ENCODE peak calls at places on chromosomes 5 and 9, in five cellular contexts. One of them, this sample, is unnamed.

GRCh38 chr5:149872351-149873040 is 72.1 kb downstream of the PDE6A start:
- DNase-seq in HCT116: no peak
- DNase-seq in IMR-90: no peak
- DNase-seq in astrocyte of the cerebellum: no peak
- DNase-seq in lower lobe of right lung: no peak
- DNase-seq in this sample: no peak

GRCh38 chr9:29640507-29640906 is 2067.2 kb upstream of the C9orf72 start:
- DNase-seq in IMR-90: no peak
- DNase-seq in HCT116: no peak
- DNase-seq in lower lobe of right lung: no peak
- DNase-seq in astrocyte of the cerebellum: no peak
- DNase-seq in this sample: no peak

GRCh38 chr5:14208071-14209021 is 65.2 kb downstream of the TRIO start:
- DNase-seq in astrocyte of the cerebellum: no peak
- DNase-seq in HCT116: no peak
- DNase-seq in IMR-90: peak
- DNase-seq in lower lobe of right lung: no peak
- DNase-seq in this sample: peak

GRCh38 chr5:90747175-90747574 is 188.6 kb downstream of the ADGRV1 start:
- DNase-seq in IMR-90: no peak
- DNase-seq in lower lobe of right lung: no peak
- DNase-seq in HCT116: peak
- DNase-seq in astrocyte of the cerebellum: peak
- DNase-seq in this sample: no peak

GRCh38 chr9:122059214-122059978 is 33.7 kb downstream of the TTLL11 start:
- DNase-seq in HCT116: no peak
- DNase-seq in astrocyte of the cerebellum: no peak
- DNase-seq in IMR-90: no peak
- DNase-seq in lower lobe of right lung: no peak
- DNase-seq in this sample: no peak

GRCh38 chr9:108551030-108551964 is 304.5 kb downstream of the ACTL7B start:
- DNase-seq in lower lobe of right lung: no peak
- DNase-seq in astrocyte of the cerebellum: peak
- DNase-seq in HCT116: peak
- DNase-seq in IMR-90: peak
- DNase-seq in this sample: peak

GRCh38 chr5:174680901-174681565 is 43.3 kb upstream of the MSX2 start:
- DNase-seq in astrocyte of the cerebellum: no peak
- DNase-seq in HCT116: no peak
- DNase-seq in lower lobe of right lung: no peak
- DNase-seq in IMR-90: no peak
- DNase-seq in this sample: no peak

GRCh38 chr5:146206257-146206656 is 2.9 kb downstream of the RBM27 start:
- DNase-seq in astrocyte of the cerebellum: no peak
- DNase-seq in lower lobe of right lung: no peak
- DNase-seq in IMR-90: no peak
- DNase-seq in HCT116: no peak
- DNase-seq in this sample: no peak

GRCh38 chr9:27528886-27529315 is 713 bp downstream of the MOB3B start:
- DNase-seq in lower lobe of right lung: peak
- DNase-seq in astrocyte of the cerebellum: no peak
- DNase-seq in IMR-90: no peak
- DNase-seq in HCT116: no peak
- DNase-seq in this sample: peak

GRCh38 chr5:132622608-132623007 is 35.4 kb upstream of the IL13 start:
- DNase-seq in lower lobe of right lung: no peak
- DNase-seq in astrocyte of the cerebellum: no peak
- DNase-seq in IMR-90: no peak
- DNase-seq in HCT116: no peak
- DNase-seq in this sample: no peak

GRCh38 chr5:117494208-117494607 is 919.6 kb upstream of the SEMA6A start:
- DNase-seq in lower lobe of right lung: no peak
- DNase-seq in HCT116: no peak
- DNase-seq in IMR-90: no peak
- DNase-seq in astrocyte of the cerebellum: no peak
- DNase-seq in this sample: no peak

GRCh38 chr9:91037511-91038482 is 236.2 kb downstream of the SYK start:
- DNase-seq in HCT116: peak
- DNase-seq in IMR-90: peak
- DNase-seq in astrocyte of the cerebellum: peak
- DNase-seq in lower lobe of right lung: peak
- DNase-seq in this sample: peak

GRCh38 chr5:154858251-154858971 is at the start of gene CNOT8:
- DNase-seq in lower lobe of right lung: peak
- DNase-seq in HCT116: peak
- DNase-seq in IMR-90: peak
- DNase-seq in astrocyte of the cerebellum: peak
- DNase-seq in this sample: peak
- H3K4me3 ChIP-seq in lower lobe of right lung: peak
- H3K4me3 ChIP-seq in HCT116: peak
- H3K4me3 ChIP-seq in IMR-90: peak
- H3K4me3 ChIP-seq in astrocyte of the cerebellum: peak
- H3K4me3 ChIP-seq in this sample: peak

GRCh38 chr5:125412561-125413535 is 666.4 kb upstream of the ZNF608 start:
- DNase-seq in astrocyte of the cerebellum: peak
- DNase-seq in HCT116: no peak
- DNase-seq in IMR-90: peak
- DNase-seq in lower lobe of right lung: peak
- DNase-seq in this sample: peak

GRCh38 chr5:125409496-125410351 is 663.3 kb upstream of the ZNF608 start:
- DNase-seq in IMR-90: peak
- DNase-seq in lower lobe of right lung: no peak
- DNase-seq in HCT116: no peak
- DNase-seq in astrocyte of the cerebellum: no peak
- DNase-seq in this sample: peak

GRCh38 chr5:125412051-125412560 is 665.7 kb upstream of the ZNF608 start:
- DNase-seq in IMR-90: no peak
- DNase-seq in HCT116: no peak
- DNase-seq in lower lobe of right lung: no peak
- DNase-seq in astrocyte of the cerebellum: no peak
- DNase-seq in this sample: peak

GRCh38 chr5:125410501-125411162 is 664.2 kb upstream of the ZNF608 start:
- DNase-seq in lower lobe of right lung: no peak
- DNase-seq in IMR-90: peak
- DNase-seq in astrocyte of the cerebellum: no peak
- DNase-seq in HCT116: no peak
- DNase-seq in this sample: peak

GRCh38 chr5:125411163-125412050 is 665.0 kb upstream of the ZNF608 start:
- DNase-seq in HCT116: no peak
- DNase-seq in astrocyte of the cerebellum: no peak
- DNase-seq in IMR-90: peak
- DNase-seq in lower lobe of right lung: no peak
- DNase-seq in this sample: peak
- H3K4me3 ChIP-seq in HCT116: no peak
- H3K4me3 ChIP-seq in astrocyte of the cerebellum: no peak
- H3K4me3 ChIP-seq in IMR-90: no peak
- H3K4me3 ChIP-seq in lower lobe of right lung: peak
- H3K4me3 ChIP-seq in this sample: no peak

DNA sequence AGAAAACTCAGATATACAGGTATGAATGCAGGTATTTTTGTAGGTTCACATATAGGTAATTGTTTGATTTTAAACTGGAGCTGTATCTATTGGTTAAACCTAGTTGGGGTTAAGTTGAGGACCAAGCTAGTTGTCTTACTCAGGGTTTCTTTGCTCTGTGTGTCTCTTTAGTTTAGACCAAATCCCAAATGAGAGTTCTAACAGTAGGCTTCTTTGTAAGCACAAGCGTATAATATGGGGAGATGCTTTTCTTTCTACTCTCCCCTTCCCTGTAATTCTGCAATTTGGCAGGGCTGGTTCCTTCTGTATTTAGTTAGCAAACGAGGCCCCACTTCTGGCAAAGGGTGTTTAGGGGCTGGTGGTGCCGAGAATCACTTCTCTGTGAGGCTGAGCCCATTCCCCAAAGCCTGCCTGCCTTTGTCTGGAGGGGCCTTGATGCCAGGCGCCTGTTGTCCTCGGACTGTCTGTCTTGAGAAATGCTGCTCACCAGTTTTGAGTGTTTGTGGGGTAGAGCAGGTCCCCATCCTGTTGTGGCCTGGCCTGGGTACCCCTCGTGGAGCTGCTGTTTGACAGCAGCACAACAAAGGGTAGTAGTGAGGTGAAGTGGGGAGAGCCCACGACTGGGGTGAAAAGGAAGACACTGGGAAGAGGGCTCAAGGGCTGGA is 259.3 kb downstream of the FANCC start:
- DNase-seq in HCT116: no peak
- DNase-seq in astrocyte of the cerebellum: no peak
- DNase-seq in lower lobe of right lung: no peak
- DNase-seq in IMR-90: no peak
- DNase-seq in this sample: no peak
- H3K4me3 ChIP-seq in HCT116: no peak
- H3K4me3 ChIP-seq in astrocyte of the cerebellum: no peak
- H3K4me3 ChIP-seq in lower lobe of right lung: peak
- H3K4me3 ChIP-seq in IMR-90: no peak
- H3K4me3 ChIP-seq in this sample: no peak

DNA sequence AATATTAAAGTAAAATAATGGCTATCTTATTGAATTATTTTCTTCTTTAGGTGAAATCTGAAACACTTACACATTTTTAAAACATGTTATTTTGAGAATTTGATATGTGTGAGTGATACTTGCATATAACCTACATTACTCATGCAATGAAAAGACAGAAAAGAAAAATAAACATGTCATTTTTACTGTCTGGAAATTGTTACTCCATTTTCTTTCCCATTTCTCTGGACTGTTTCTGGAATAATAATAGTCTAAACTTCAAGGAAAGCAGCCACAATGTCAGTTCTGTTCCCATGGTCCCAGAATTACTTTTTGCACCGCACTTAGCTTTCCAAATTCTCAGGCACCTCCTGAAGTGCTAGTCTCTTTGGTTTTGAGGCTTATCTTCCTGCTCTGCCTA is 145.5 kb downstream of the PRR16 start:
- DNase-seq in lower lobe of right lung: no peak
- DNase-seq in IMR-90: peak
- DNase-seq in astrocyte of the cerebellum: no peak
- DNase-seq in HCT116: no peak
- DNase-seq in this sample: no peak
- H3K4me3 ChIP-seq in lower lobe of right lung: no peak
- H3K4me3 ChIP-seq in IMR-90: no peak
- H3K4me3 ChIP-seq in astrocyte of the cerebellum: no peak
- H3K4me3 ChIP-seq in HCT116: no peak
- H3K4me3 ChIP-seq in this sample: no peak

GRCh38 chr9:127525426-127526188 is 74.3 kb downstream of the LRSAM1 start:
- DNase-seq in lower lobe of right lung: no peak
- DNase-seq in HCT116: peak
- DNase-seq in IMR-90: peak
- DNase-seq in astrocyte of the cerebellum: no peak
- DNase-seq in this sample: peak
- H3K4me3 ChIP-seq in lower lobe of right lung: no peak
- H3K4me3 ChIP-seq in HCT116: no peak
- H3K4me3 ChIP-seq in IMR-90: no peak
- H3K4me3 ChIP-seq in astrocyte of the cerebellum: no peak
- H3K4me3 ChIP-seq in this sample: no peak

GRCh38 chr5:42950466-42951168 is 89.5 kb downstream of the ANXA2R start:
- DNase-seq in astrocyte of the cerebellum: peak
- DNase-seq in HCT116: peak
- DNase-seq in IMR-90: peak
- DNase-seq in lower lobe of right lung: peak
- DNase-seq in this sample: peak

GRCh38 chr5:42951847-42952411 is 88.2 kb downstream of the ANXA2R start:
- DNase-seq in HCT116: no peak
- DNase-seq in lower lobe of right lung: peak
- DNase-seq in IMR-90: peak
- DNase-seq in astrocyte of the cerebellum: peak
- DNase-seq in this sample: peak

GRCh38 chr5:42953061-42953460 is 87.1 kb downstream of the ANXA2R start:
- DNase-seq in astrocyte of the cerebellum: no peak
- DNase-seq in IMR-90: peak
- DNase-seq in lower lobe of right lung: no peak
- DNase-seq in HCT116: no peak
- DNase-seq in this sample: no peak

GRCh38 chr5:42951169-42951846 is 88.8 kb downstream of the ANXA2R start:
- DNase-seq in IMR-90: peak
- DNase-seq in HCT116: no peak
- DNase-seq in astrocyte of the cerebellum: no peak
- DNase-seq in lower lobe of right lung: peak
- DNase-seq in this sample: peak

GRCh38 chr5:42952575-42952974 is 87.5 kb downstream of the ANXA2R start:
- DNase-seq in lower lobe of right lung: no peak
- DNase-seq in HCT116: no peak
- DNase-seq in IMR-90: no peak
- DNase-seq in astrocyte of the cerebellum: no peak
- DNase-seq in this sample: no peak
- H3K4me3 ChIP-seq in lower lobe of right lung: peak
- H3K4me3 ChIP-seq in HCT116: no peak
- H3K4me3 ChIP-seq in IMR-90: peak
- H3K4me3 ChIP-seq in astrocyte of the cerebellum: peak
- H3K4me3 ChIP-seq in this sample: peak